ENCODE peak calls at places on chromosomes 4 and X, in ten cellular contexts. G is NT2/D1; Y is AG20443; V is epithelial cell of prostate; R is activated CD4-positive, alpha-beta T cell treated with anti-CD3 and anti-CD28 coated beads for 24 hours; I is heart left ventricle; B is AG10803; K is progenitor cell of endocrine pancreas; S is A549; U is activated naive CD8-positive, alpha-beta T cell treated with anti-CD3 and anti-CD28 coated beads, Interleukin-2, amount 50 U/mL, for 16 hours. F is an unnamed sample.

GRCh38 chr4:680931-681645 is 6.7 kb downstream of the MYL5 start:
- DNase-seq in S (peak; percentile 24), R (no peak), U (no peak), Y (peak; percentile 76), V (no peak), B (peak; percentile 34), G (no peak), I (peak; percentile 81), K (no peak), F (peak; percentile 83)

GRCh38 chrX:22689290-22689689 is 310.5 kb upstream of the DDX53 start:
- DNase-seq in V (no peak), I (no peak), U (no peak), Y (peak; percentile 11), S (no peak), R (no peak), K (no peak), B (peak; percentile 15), G (peak; percentile 44), F (no peak)

GRCh38 chr4:88320174-88320779 is 35.9 kb upstream of the PPM1K start:
- DNase-seq in I (no peak), K (no peak), B (no peak), U (no peak), V (no peak), Y (no peak), S (no peak), R (no peak), G (no peak), F (no peak)

GRCh38 chrX:118627084-118627758 is 100.2 kb upstream of the IL13RA1 start:
- DNase-seq in V (no peak), U (no peak), B (no peak), Y (no peak), G (no peak), K (no peak), S (peak; percentile 22), I (no peak), R (no peak), F (no peak)

GRCh38 chrX:132488819-132489255 is at the start of gene MBNL3:
- DNase-seq in I (peak; percentile 49), K (peak; percentile 57), Y (peak; percentile 19), B (peak; percentile 31), V (no peak), U (peak; percentile 6), G (no peak), R (no peak), S (peak; percentile 20), F (peak; percentile 68)

GRCh38 chrX:13899607-13900006 is 82.7 kb upstream of the GPM6B start:
- DNase-seq in K (no peak), G (no peak), Y (peak; percentile 85), R (no peak), U (no peak), I (no peak), B (peak; percentile 88), V (peak; percentile 94), S (peak; percentile 6), F (no peak)

GRCh38 chr4:181202249-181202648 is 1041.0 kb upstream of the TENM3 start:
- DNase-seq in R (no peak), S (no peak), V (no peak), Y (no peak), K (no peak), I (no peak), G (no peak), B (no peak), U (no peak), F (no peak)

GRCh38 chr4:72909461-72909860 is 160.1 kb downstream of the COX18 start:
- DNase-seq in B (peak; percentile 4), U (no peak), R (no peak), V (no peak), Y (peak; percentile 23), S (no peak), K (no peak), G (peak; percentile 15), I (no peak), F (no peak)